ENCODE peak calls at places on chromosomes 7 and 10, in ten cellular contexts. N is OCI-LY7, C is H9, A is PC-3, I is A549, V is PC-9, Z is H1, G is fibroblast of lung, O is IMR-90, L is astrocyte. J is an unnamed sample.

GRCh38 chr7:100722480-100723212 is 2.4 kb downstream of the EPO start:
- DNase-seq in N (no peak), C (no peak), A (no peak), I (no peak), V (no peak), Z (no peak), G (no peak), O (no peak), L (no peak), J (no peak)

GRCh38 chr7:123352226-123352550 is 152.4 kb upstream of the SLC13A1 start:
- DNase-seq in N (no peak), C (no peak), A (no peak), I (no peak), V (no peak), Z (no peak), G (no peak), O (no peak), L (no peak), J (no peak)

GRCh38 chr10:26890956-26891355 is 30.2 kb upstream of the ABI1 start:
- DNase-seq in N (peak), C (peak), A (peak), I (no peak), V (peak), Z (no peak), G (peak), O (peak), L (peak), J (peak)

GRCh38 chr10:128851281-128851680 is 615.8 kb upstream of the MGMT start:
- DNase-seq in N (no peak), C (no peak), A (no peak), I (no peak), V (no peak), Z (no peak), G (no peak), O (no peak), L (no peak), J (no peak)

GRCh38 chr10:13865758-13866491 is 279.2 kb downstream of the PRPF18 start:
- DNase-seq in N (no peak), C (peak), A (peak), I (peak), V (peak), Z (peak), G (peak), O (peak), L (peak), J (peak)

GRCh38 chr10:99730026-99730425 is 1.9 kb downstream of the COX15 start:
- DNase-seq in N (no peak), C (no peak), A (no peak), I (no peak), V (no peak), Z (no peak), G (peak), O (peak), L (peak), J (peak)

GRCh38 chr10:97365761-97366351 is 31.3 kb upstream of the FRAT2 start:
- DNase-seq in N (peak), C (no peak), A (no peak), I (no peak), V (no peak), Z (no peak), G (no peak), O (no peak), L (no peak), J (no peak)

GRCh38 chr10:69965919-69966662 is 86.6 kb upstream of the MACROH2A2 start:
- DNase-seq in N (no peak), C (no peak), A (peak), I (no peak), V (no peak), Z (no peak), G (peak), O (peak), L (peak), J (peak)

GRCh38 chr10:43265799-43266721 is 805 bp downstream of the RASGEF1A start:
- DNase-seq in N (no peak), C (peak), A (peak), I (peak), V (peak), Z (no peak), G (no peak), O (no peak), L (no peak), J (peak)

GRCh38 chr10:4512557-4513286 is 313.3 kb upstream of the AKR1E2 start:
- DNase-seq in N (peak), C (peak), A (peak), I (peak), V (peak), Z (no peak), G (peak), O (peak), L (peak), J (peak)

GRCh38 chr7:46281071-46281470 is 360.0 kb upstream of the IGFBP3 start:
- DNase-seq in N (no peak), C (no peak), A (peak), I (no peak), V (peak), Z (no peak), G (no peak), O (no peak), L (no peak), J (no peak)

GRCh38 chr7:117791877-117792780 is 81.1 kb downstream of the CTTNBP2 start:
- DNase-seq in N (no peak), C (no peak), A (no peak), I (no peak), V (no peak), Z (no peak), G (no peak), O (no peak), L (no peak), J (no peak)

GRCh38 chr7:21104124-21104500 is 317.4 kb upstream of the SP8 start:
- DNase-seq in N (no peak), C (no peak), A (peak), I (no peak), V (no peak), Z (no peak), G (no peak), O (no peak), L (no peak), J (no peak)

GRCh38 chr7:74031403-74032190 is 3.6 kb downstream of the ELN start:
- DNase-seq in N (no peak), C (no peak), A (no peak), I (no peak), V (no peak), Z (no peak), G (no peak), O (no peak), L (no peak), J (no peak)

GRCh38 chr7:50792342-50793114 is 9.8 kb upstream of the GRB10 start:
- DNase-seq in N (no peak), C (no peak), A (peak), I (peak), V (peak), Z (no peak), G (peak), O (peak), L (peak), J (peak)

GRCh38 chr7:151114151-151115090 is 28.1 kb downstream of the AGAP3 start:
- DNase-seq in N (no peak), C (peak), A (peak), I (no peak), V (peak), Z (no peak), G (peak), O (no peak), L (no peak), J (peak)

GRCh38 chr7:43164757-43165156 is 52.3 kb downstream of the HECW1 start:
- DNase-seq in N (no peak), C (no peak), A (peak), I (peak), V (no peak), Z (no peak), G (peak), O (peak), L (peak), J (peak)

GRCh38 chr10:22464966-22465627 is 119.8 kb downstream of the SPAG6 start:
- DNase-seq in N (no peak), C (no peak), A (no peak), I (no peak), V (no peak), Z (no peak), G (no peak), O (no peak), L (no peak), J (no peak)

GRCh38 chr7:155533827-155534690 is 12.3 kb downstream of the CNPY1 start:
- DNase-seq in N (peak), C (peak), A (no peak), I (peak), V (no peak), Z (peak), G (no peak), O (no peak), L (no peak), J (peak)

GRCh38 chr10:129877773-129878371 is 86.2 kb downstream of the EBF3 start:
- DNase-seq in N (peak), C (peak), A (peak), I (no peak), V (no peak), Z (no peak), G (no peak), O (no peak), L (no peak), J (peak)

GRCh38 chr10:124643281-124644009 is 100.7 kb downstream of the FAM53B start:
- DNase-seq in N (no peak), C (no peak), A (no peak), I (no peak), V (no peak), Z (no peak), G (no peak), O (no peak), L (no peak), J (no peak)

GRCh38 chr7:92135100-92135429 is 788 bp upstream of the CYP51A1 start:
- DNase-seq in N (peak), C (no peak), A (peak), I (no peak), V (no peak), Z (no peak), G (peak), O (no peak), L (peak), J (peak)

GRCh38 chr10:118910702-118911101 is 118.8 kb upstream of the NANOS1 start:
- DNase-seq in N (no peak), C (no peak), A (no peak), I (no peak), V (no peak), Z (no peak), G (no peak), O (no peak), L (no peak), J (no peak)

GRCh38 chr7:121388950-121389349 is 7.2 kb downstream of the FAM3C start:
- DNase-seq in N (no peak), C (no peak), A (no peak), I (no peak), V (no peak), Z (no peak), G (no peak), O (no peak), L (no peak), J (no peak)

GRCh38 chr7:141288626-141289025 is 214.8 kb downstream of the TMEM178B start:
- DNase-seq in N (no peak), C (no peak), A (no peak), I (no peak), V (no peak), Z (no peak), G (no peak), O (no peak), L (no peak), J (no peak)

GRCh38 chr10:97921581-97922377 is 72.1 kb downstream of the GOLGA7B start:
- DNase-seq in N (no peak), C (no peak), A (no peak), I (no peak), V (no peak), Z (no peak), G (peak), O (peak), L (peak), J (peak)

GRCh38 chr7:70092314-70093303 is 494.3 kb downstream of the AUTS2 start:
- DNase-seq in N (no peak), C (no peak), A (no peak), I (no peak), V (no peak), Z (no peak), G (peak), O (peak), L (peak), J (no peak)

GRCh38 chr7:154503962-154504550 is 451.9 kb downstream of the DPP6 start:
- DNase-seq in N (peak), C (no peak), A (peak), I (peak), V (no peak), Z (no peak), G (peak), O (peak), L (peak), J (peak)

GRCh38 chr10:98267894-98268693 is at the start of gene LOXL4:
- DNase-seq in N (peak), C (no peak), A (peak), I (peak), V (no peak), Z (no peak), G (peak), O (no peak), L (no peak), J (peak)

GRCh38 chr7:404782-405488 is 114.7 kb downstream of the PDGFA start:
- DNase-seq in N (no peak), C (no peak), A (no peak), I (no peak), V (no peak), Z (no peak), G (no peak), O (no peak), L (no peak), J (no peak)

GRCh38 chr7:44750921-44751571 is 2.4 kb downstream of the ZMIZ2 start:
- DNase-seq in N (peak), C (no peak), A (no peak), I (no peak), V (no peak), Z (no peak), G (peak), O (peak), L (no peak), J (no peak)

GRCh38 chr10:77355844-77356243 is 281.8 kb downstream of the KCNMA1 start:
- DNase-seq in N (no peak), C (no peak), A (peak), I (peak), V (no peak), Z (no peak), G (peak), O (peak), L (peak), J (peak)

GRCh38 chr10:80684217-80684616 is 146.5 kb downstream of the SH2D4B start:
- DNase-seq in N (peak), C (no peak), A (peak), I (peak), V (no peak), Z (no peak), G (no peak), O (peak), L (no peak), J (peak)

GRCh38 chr10:63522129-63522687 is 1.0 kb downstream of the REEP3 start:
- DNase-seq in N (peak), C (no peak), A (peak), I (peak), V (no peak), Z (no peak), G (peak), O (peak), L (peak), J (peak)

GRCh38 chr10:112471878-112472487 is 25.0 kb downstream of the VTI1A start:
- DNase-seq in N (peak), C (no peak), A (peak), I (peak), V (no peak), Z (no peak), G (peak), O (peak), L (peak), J (peak)

GRCh38 chr10:127039435-127039834 is 134.2 kb downstream of the DOCK1 start:
- DNase-seq in N (no peak), C (no peak), A (no peak), I (no peak), V (no peak), Z (no peak), G (no peak), O (no peak), L (no peak), J (no peak)

GRCh38 chr10:86226801-86227201 is 139.8 kb downstream of the GRID1 start:
- DNase-seq in N (no peak), C (no peak), A (no peak), I (no peak), V (no peak), Z (no peak), G (no peak), O (no peak), L (no peak), J (no peak)

GRCh38 chr10:27072436-27073114 is 27.7 kb downstream of the ANKRD26 start:
- DNase-seq in N (no peak), C (peak), A (no peak), I (no peak), V (no peak), Z (peak), G (no peak), O (no peak), L (no peak), J (no peak)

GRCh38 chr7:744854-745430 is 17.9 kb upstream of the PRKAR1B start:
- DNase-seq in N (no peak), C (no peak), A (no peak), I (no peak), V (no peak), Z (no peak), G (no peak), O (no peak), L (no peak), J (no peak)

GRCh38 chr7:67371429-67372305 is 375.0 kb downstream of the TYW1 start:
- DNase-seq in N (peak), C (peak), A (peak), I (peak), V (peak), Z (peak), G (peak), O (peak), L (peak), J (peak)

GRCh38 chr10:79103078-79103477 is 34.3 kb downstream of the ZMIZ1 start:
- DNase-seq in N (no peak), C (no peak), A (no peak), I (no peak), V (no peak), Z (no peak), G (no peak), O (no peak), L (no peak), J (no peak)

GRCh38 chr10:79105164-79105739 is 36.5 kb downstream of the ZMIZ1 start:
- DNase-seq in N (no peak), C (no peak), A (peak), I (no peak), V (no peak), Z (no peak), G (no peak), O (no peak), L (no peak), J (no peak)

GRCh38 chr10:79103585-79103984 is 34.8 kb downstream of the ZMIZ1 start:
- DNase-seq in N (no peak), C (no peak), A (no peak), I (no peak), V (no peak), Z (no peak), G (no peak), O (no peak), L (no peak), J (peak)

GRCh38 chr10:79105818-79106217 is 37.1 kb downstream of the ZMIZ1 start:
- DNase-seq in N (no peak), C (no peak), A (no peak), I (no peak), V (no peak), Z (no peak), G (no peak), O (no peak), L (no peak), J (no peak)

DNA sequence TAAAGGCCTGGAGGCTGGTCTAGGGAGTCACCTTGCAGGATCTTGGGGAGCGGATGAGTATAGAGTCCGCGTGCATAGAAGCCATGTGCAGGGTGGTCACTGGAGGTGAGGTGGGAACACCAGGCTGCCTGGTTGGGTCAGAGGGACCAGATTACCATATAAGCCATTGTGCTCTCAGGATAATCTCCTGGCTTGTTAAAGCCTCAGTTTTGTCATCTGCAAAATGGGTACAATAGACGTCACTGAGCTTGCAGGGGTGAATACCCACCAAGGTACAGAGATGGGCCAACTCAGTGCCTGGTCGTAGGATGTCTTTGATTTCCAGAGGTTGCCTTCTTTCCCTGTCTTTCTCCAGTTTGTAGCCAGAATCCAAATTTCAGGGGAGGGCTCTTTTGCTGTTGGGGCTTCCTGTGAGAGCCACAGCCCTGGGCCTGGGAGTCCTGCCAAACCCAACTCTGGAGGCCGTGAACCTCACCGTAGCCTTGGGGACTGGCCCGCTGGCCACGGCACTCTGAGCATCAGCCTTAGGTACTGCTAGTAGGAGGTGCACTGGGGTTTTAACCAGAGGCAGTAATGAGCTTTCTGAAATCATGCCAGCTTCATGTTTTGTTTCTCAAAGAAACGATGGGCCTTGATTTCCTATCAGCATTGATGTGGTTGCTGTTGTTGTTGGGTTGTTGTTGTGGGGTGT is 35.6 kb downstream of the ZMIZ1 start:
- DNase-seq in N (no peak), C (no peak), A (peak), I (no peak), V (no peak), Z (no peak), G (peak), O (peak), L (peak), J (peak)
- H3K27ac ChIP-seq in N (no peak), C (no peak), A (no peak), I (no peak), V (no peak), Z (no peak), G (no peak), O (no peak), L (no peak), J (peak)

GRCh38 chr10:123287594-123288247 is 133.5 kb downstream of the BUB3 start:
- DNase-seq in N (no peak), C (no peak), A (peak), I (peak), V (no peak), Z (no peak), G (peak), O (peak), L (peak), J (peak)
- H3K4me2 ChIP-seq in N (no peak), C (no peak), A (no peak), I (peak), V (no peak), Z (no peak), G (no peak), O (no peak), L (peak), J (no peak)

DNA sequence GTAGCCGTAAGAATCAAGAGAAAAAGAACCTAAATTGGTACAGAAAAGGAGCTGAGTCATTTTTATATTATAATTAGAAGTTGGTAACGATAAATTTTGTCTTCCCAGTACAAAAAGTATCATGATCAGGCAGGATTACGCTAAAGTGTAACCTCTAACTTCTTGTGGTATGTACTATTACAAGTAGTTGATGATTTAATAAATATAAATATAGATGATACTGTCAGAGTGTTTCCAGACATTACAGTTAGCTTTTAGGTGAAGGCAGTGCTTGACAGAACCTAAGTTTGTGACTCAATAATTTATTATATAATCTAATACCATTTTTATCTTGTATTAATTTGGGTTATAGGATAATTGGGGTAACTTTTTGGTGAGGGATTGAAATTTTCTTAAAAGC is 53.4 kb downstream of the ZEB1 start:
- DNase-seq in N (no peak), C (no peak), A (no peak), I (no peak), V (no peak), Z (no peak), G (no peak), O (no peak), L (no peak), J (no peak)
- H3K27ac ChIP-seq in N (no peak), C (no peak), A (no peak), I (no peak), V (no peak), Z (no peak), G (no peak), O (no peak), L (no peak), J (no peak)

GRCh38 chr10:25083546-25084111 is 67.2 kb downstream of the THNSL1 start:
- DNase-seq in N (no peak), C (no peak), A (no peak), I (no peak), V (no peak), Z (no peak), G (peak), O (no peak), L (no peak), J (peak)

GRCh38 chr10:25078659-25079429 is 62.4 kb downstream of the THNSL1 start:
- DNase-seq in N (no peak), C (no peak), A (no peak), I (no peak), V (no peak), Z (no peak), G (peak), O (no peak), L (peak), J (peak)

GRCh38 chr10:25082276-25083204 is 66.1 kb downstream of the THNSL1 start:
- DNase-seq in N (no peak), C (no peak), A (no peak), I (no peak), V (no peak), Z (no peak), G (peak), O (no peak), L (no peak), J (no peak)

GRCh38 chr10:25084447-25084846 is 68.0 kb downstream of the THNSL1 start:
- DNase-seq in N (no peak), C (no peak), A (no peak), I (no peak), V (no peak), Z (no peak), G (no peak), O (no peak), L (no peak), J (no peak)

GRCh38 chr10:25080880-25081581 is 64.6 kb downstream of the THNSL1 start:
- DNase-seq in N (peak), C (peak), A (peak), I (peak), V (peak), Z (peak), G (peak), O (peak), L (peak), J (peak)
- H3K4me2 ChIP-seq in N (no peak), C (no peak), A (peak), I (peak), V (no peak), Z (no peak), G (no peak), O (peak), L (peak), J (peak)

GRCh38 chr10:58573144-58573543 is 60.5 kb downstream of the BICC1 start:
- DNase-seq in N (no peak), C (no peak), A (no peak), I (no peak), V (no peak), Z (no peak), G (no peak), O (no peak), L (no peak), J (peak)
- H3K27ac ChIP-seq in N (no peak), C (no peak), A (no peak), I (no peak), V (no peak), Z (no peak), G (no peak), O (no peak), L (no peak), J (peak)